ENCODE peak calls at places on chromosomes 4 and X, in four cellular contexts. Z is pancreas, C is left ventricle myocardium inferior, A is ascending aorta. V is an unnamed sample.
A peak's percentile ranks its signal among the peaks of the same experiment; 100 is the strongest.

GRCh38 chr4:90318208-90318607 is 191.0 kb downstream of the CCSER1 start:
- DNase-seq in Z (no peak), C (no peak), A (no peak), V (no peak)

GRCh38 chrX:74133156-74133796 is 170.7 kb upstream of the ZCCHC13 start:
- DNase-seq in Z (peak; percentile 25), C (no peak), A (no peak), V (peak; percentile 46)

GRCh38 chrX:11836284-11836683 is 78.2 kb downstream of the MSL3 start:
- DNase-seq in C (no peak), A (no peak), Z (no peak), V (no peak)

GRCh38 chrX:17030092-17030491 is 83.6 kb downstream of the REPS2 start:
- DNase-seq in A (no peak), Z (no peak), C (no peak), V (no peak)

GRCh38 chrX:154735695-154736393 is 15.0 kb downstream of the GAB3 start:
- DNase-seq in A (peak; percentile 84), C (peak; percentile 75), Z (no peak), V (no peak)

GRCh38 chr4:101256222-101256621 is 91.1 kb downstream of the PPP3CA start:
- DNase-seq in Z (no peak), C (no peak), A (no peak), V (no peak)

GRCh38 chrX:9928083-9928482 is 39.1 kb upstream of the CLDN34 start:
- DNase-seq in C (no peak), Z (no peak), A (no peak), V (no peak)

GRCh38 chr4:84957509-84958420 is 8.7 kb downstream of the WDFY3 start:
- DNase-seq in Z (no peak), C (no peak), A (no peak), V (no peak)

GRCh38 chr4:85475631-85476233 is 782 bp downstream of the ARHGAP24 start:
- DNase-seq in A (no peak), C (peak; percentile 35), Z (no peak), V (no peak)

GRCh38 chrX:53362439-53362838 is 60.0 kb downstream of the SMC1A start:
- DNase-seq in A (no peak), Z (no peak), C (no peak), V (no peak)

GRCh38 chrX:113868169-113868568 is 715.7 kb upstream of the HTR2C start:
- DNase-seq in C (no peak), Z (no peak), A (no peak), V (peak; percentile 60)

GRCh38 chr4:40194602-40195161 is 2.1 kb upstream of the RHOH start:
- DNase-seq in Z (no peak), A (no peak), C (no peak), V (peak; percentile 89)

GRCh38 chr4:100497729-100498250 is 20.0 kb downstream of the EMCN start:
- DNase-seq in C (no peak), A (no peak), Z (no peak), V (no peak)

GRCh38 chrX:73214366-73215094 is at the start of gene NAP1L2:
- DNase-seq in C (peak; percentile 14), A (peak; percentile 63), Z (peak; percentile 37), V (peak; percentile 74)

GRCh38 chr4:16431871-16432270 is 205.6 kb upstream of the TAPT1 start:
- DNase-seq in C (no peak), A (no peak), Z (no peak), V (no peak)

GRCh38 chrX:13377537-13377936 is 57.7 kb upstream of the ATXN3L start:
- DNase-seq in Z (no peak), A (no peak), C (no peak), V (no peak)

GRCh38 chr4:2617955-2618354 is 81.5 kb downstream of the FAM193A start:
- DNase-seq in C (no peak), A (no peak), Z (no peak), V (no peak)

GRCh38 chrX:94256396-94256795 is 582.4 kb downstream of the FAM133A start:
- DNase-seq in A (no peak), C (no peak), Z (no peak), V (no peak)

GRCh38 chr4:169156392-169156791 is 114.4 kb downstream of the SH3RF1 start:
- DNase-seq in Z (no peak), A (no peak), C (no peak), V (no peak)

GRCh38 chrX:98357146-98357545 is 1473.4 kb downstream of the RPA4 start:
- DNase-seq in C (no peak), A (no peak), Z (no peak), V (no peak)

GRCh38 chr4:47031011-47031678 is at the start of gene GABRB1:
- DNase-seq in C (peak; percentile 48), A (no peak), Z (peak; percentile 61), V (no peak)

GRCh38 chrX:150772150-150772970 is 79.2 kb downstream of the MTMR1 start:
- DNase-seq in A (peak; percentile 81), Z (peak; percentile 78), C (peak; percentile 71), V (peak; percentile 15)

GRCh38 chr4:113383111-113383785 is 333.8 kb downstream of the ANK2 start:
- DNase-seq in A (no peak), C (no peak), Z (no peak), V (no peak)

GRCh38 chr4:63169836-63170235 is 1239.4 kb downstream of the TECRL start:
- DNase-seq in A (no peak), C (no peak), Z (no peak), V (no peak)

GRCh38 chr4:133483600-133484246 is 334.6 kb downstream of the PCDH10 start:
- DNase-seq in Z (no peak), A (no peak), C (no peak), V (no peak)

GRCh38 chr4:136526517-136526916 is 1005.8 kb downstream of the PCDH18 start:
- DNase-seq in C (no peak), A (no peak), Z (no peak), V (no peak)

GRCh38 chr4:100588076-100588475 is 70.3 kb upstream of the EMCN start:
- DNase-seq in A (no peak), C (no peak), Z (no peak), V (no peak)

GRCh38 chr4:128468485-128468989 is 180.9 kb upstream of the PGRMC2 start:
- DNase-seq in C (no peak), A (peak; percentile 85), Z (no peak), V (no peak)

GRCh38 chrX:27555514-27555913 is 34.6 kb upstream of the DCAF8L2 start:
- DNase-seq in Z (no peak), A (no peak), C (no peak), V (no peak)

GRCh38 chr4:80045831-80046230 is 27.2 kb downstream of the ANTXR2 start:
- DNase-seq in Z (no peak), C (no peak), A (no peak), V (no peak)

GRCh38 chrX:29826651-29827206 is 388.6 kb upstream of the MAGEB2 start:
- DNase-seq in A (no peak), Z (no peak), C (no peak), V (no peak)

GRCh38 chrX:55767100-55767499 is 49.6 kb downstream of the RRAGB start:
- DNase-seq in C (no peak), A (no peak), Z (no peak), V (no peak)

GRCh38 chr4:188160406-188160805 is 21.2 kb downstream of the TRIML1 start:
- DNase-seq in Z (no peak), C (no peak), A (no peak), V (no peak)

GRCh38 chrX:134484039-134484438 is 24.1 kb downstream of the HPRT1 start:
- DNase-seq in A (no peak), C (no peak), Z (no peak), V (peak; percentile 36)

GRCh38 chrX:49175435-49175834 is 3.7 kb downstream of the PLP2 start:
- DNase-seq in Z (peak; percentile 10), C (no peak), A (no peak), V (no peak)

GRCh38 chrX:49175875-49176274 is 4.2 kb downstream of the PLP2 start:
- DNase-seq in A (no peak), Z (peak; percentile 19), C (no peak), V (no peak)

GRCh38 chrX:49177873-49178480 is 6.3 kb downstream of the PLP2 start:
- DNase-seq in C (no peak), Z (peak; percentile 14), A (no peak), V (no peak)

GRCh38 chrX:49177338-49177833 is 5.7 kb downstream of the PLP2 start:
- DNase-seq in A (no peak), C (no peak), Z (peak; percentile 12), V (no peak)

DNA sequence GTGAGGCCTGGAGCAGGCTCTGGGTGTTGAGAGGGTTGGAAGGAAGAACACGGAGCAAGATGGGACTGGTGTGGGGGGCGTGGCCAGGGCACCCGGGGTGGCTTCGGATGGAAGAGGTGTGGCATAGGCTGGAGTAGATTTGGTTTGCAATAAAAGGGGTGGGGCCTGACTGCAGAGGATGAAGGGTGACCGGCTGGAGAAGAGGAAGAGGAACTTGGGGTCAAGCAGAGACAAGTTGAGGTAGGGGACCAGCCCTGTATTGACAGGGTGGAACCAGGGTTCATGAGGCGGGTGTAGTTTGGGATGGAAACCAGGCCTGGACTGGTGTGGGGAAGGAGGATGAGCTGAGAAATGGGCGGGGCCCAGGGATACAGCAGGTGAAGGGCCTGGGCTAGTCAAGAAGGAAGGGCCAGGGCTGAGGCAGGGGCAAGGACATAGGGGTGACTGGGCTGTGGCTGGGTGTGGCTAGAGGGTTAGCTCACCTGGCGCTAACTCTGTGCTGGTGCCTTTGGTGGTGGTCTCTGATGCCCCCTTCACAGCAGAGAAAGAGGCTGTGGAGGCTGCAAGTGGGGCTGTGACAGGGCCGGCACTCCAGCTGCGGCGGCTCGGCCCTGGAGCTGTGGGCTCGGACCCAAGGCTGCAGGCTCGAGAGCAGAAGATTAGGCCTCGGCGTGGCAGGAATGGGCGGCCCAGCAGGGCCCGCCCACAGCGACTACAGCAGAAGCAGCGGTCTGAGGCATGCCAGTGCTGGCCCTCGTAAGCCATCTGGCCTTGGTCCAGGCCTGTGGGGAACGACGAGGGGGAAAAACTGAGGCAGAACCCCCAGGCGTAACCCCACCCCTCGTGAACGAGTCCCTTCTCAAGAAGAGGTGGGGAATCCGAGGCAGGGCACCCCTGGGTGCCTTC is 5.0 kb downstream of the PLP2 start:
- DNase-seq in Z (peak; percentile 18), C (no peak), A (no peak), V (no peak)
- H3K4me3 ChIP-seq in Z (no peak overlapping the region), C (no peak overlapping the region), A (no peak overlapping the region), V (no peak overlapping the region)

GRCh38 chr4:150952167-150952845 is 62.8 kb downstream of the LRBA start:
- DNase-seq in C (no peak), Z (no peak), A (no peak), V (no peak)
- H3K4me3 ChIP-seq in C (no peak overlapping the region), Z (no peak overlapping the region), A (no peak overlapping the region), V (no peak overlapping the region)

DNA sequence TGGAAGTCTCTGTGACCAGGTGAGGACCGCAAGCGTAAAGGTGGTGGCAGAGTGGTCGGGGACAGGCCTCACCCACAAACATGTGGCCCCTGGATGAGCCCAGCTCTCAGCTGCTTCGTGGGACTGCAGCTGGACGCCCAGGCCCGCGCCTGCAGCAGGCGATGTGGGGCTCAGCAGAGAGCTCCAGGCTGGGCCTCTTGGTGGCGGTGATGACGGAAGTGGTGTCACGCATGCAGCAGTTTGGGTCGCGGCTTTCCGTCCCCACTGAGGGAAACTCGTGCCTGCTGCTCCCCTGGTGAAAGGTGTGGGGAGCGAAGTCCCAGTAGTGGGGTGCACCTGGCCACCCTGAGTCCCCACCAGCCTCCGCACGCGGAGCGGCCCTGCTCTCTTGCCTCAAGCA is 26.8 kb downstream of the PCGF3 start:
- DNase-seq in Z (no peak), C (no peak), A (no peak), V (no peak)
- H3K4me3 ChIP-seq in Z (no peak overlapping the region), C (no peak overlapping the region), A (no peak overlapping the region), V (no peak overlapping the region)

DNA sequence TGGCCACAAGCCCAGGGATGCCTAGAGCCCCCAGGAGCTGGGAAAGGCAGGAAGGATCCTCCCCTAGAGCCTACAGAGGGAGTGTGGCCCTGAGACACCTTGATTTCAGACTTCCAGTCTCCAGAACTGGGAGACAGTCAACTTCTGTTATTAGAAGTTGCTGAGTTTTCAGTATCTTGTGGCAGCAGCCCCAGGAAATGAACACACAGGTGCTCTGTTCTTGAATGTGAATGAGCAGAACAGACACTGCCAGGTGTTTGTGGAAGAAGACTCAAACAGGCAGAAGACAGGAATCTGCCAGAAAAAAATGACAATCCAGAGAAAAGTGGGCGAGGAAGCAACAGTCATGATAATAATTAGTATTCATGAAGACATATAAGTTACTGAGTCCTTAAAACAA is 64.5 kb upstream of the STS start:
- DNase-seq in Z (no peak), C (no peak), A (no peak), V (no peak)
- H3K4me3 ChIP-seq in Z (no peak overlapping the region), C (no peak overlapping the region), A (no peak overlapping the region), V (peak overlapping the region; percentile 13)